ENCODE peak calls at places on chromosomes 7 and 10, in four cellular contexts. D, O, N and F are unnamed samples.

GRCh38 chr7:148702876-148703670 is 4.4 kb downstream of the CUL1 start:
- DNase-seq in D (no peak), N (no peak), O (no peak), F (no peak)

GRCh38 chr10:77391605-77392235 is 245.9 kb downstream of the KCNMA1 start:
- DNase-seq in D (peak), O (peak), N (peak), F (peak)

GRCh38 chr10:77333610-77334340 is 303.8 kb downstream of the KCNMA1 start:
- DNase-seq in D (no peak), N (peak), O (no peak), F (no peak)

GRCh38 chr7:133053321-133053891 is 28.5 kb downstream of the CHCHD3 start:
- DNase-seq in N (peak), O (peak), D (no peak), F (no peak)

GRCh38 chr7:24982917-24983316 is 2.9 kb upstream of the OSBPL3 start:
- DNase-seq in D (no peak), N (no peak), O (no peak), F (no peak)

GRCh38 chr7:29285861-29286260 is 91.3 kb downstream of the CHN2 start:
- DNase-seq in O (no peak), D (no peak), N (no peak), F (no peak)

GRCh38 chr10:35726850-35727249 is 84.8 kb upstream of the FZD8 start:
- DNase-seq in O (no peak), N (no peak), D (no peak), F (no peak)

GRCh38 chr7:130151591-130152269 is 53.5 kb downstream of the TMEM209 start:
- DNase-seq in D (no peak), O (no peak), N (no peak), F (no peak)

GRCh38 chr10:13016413-13016812 is 14.9 kb upstream of the CCDC3 start:
- DNase-seq in D (no peak), N (no peak), O (no peak), F (no peak)

GRCh38 chr7:121329460-121330052 is 756 bp downstream of the WNT16 start:
- DNase-seq in D (peak), O (no peak), N (no peak), F (peak)

GRCh38 chr10:95246582-95247051 is 44.2 kb downstream of the PDLIM1 start:
- DNase-seq in O (peak), D (peak), N (peak), F (peak)

GRCh38 chr7:38070718-38071117 is 107.3 kb upstream of the STARD3NL start:
- DNase-seq in D (no peak), N (no peak), O (peak), F (peak)

GRCh38 chr7:29479606-29480200 is 83.9 kb upstream of the PRR15 start:
- DNase-seq in N (no peak), D (no peak), O (no peak), F (no peak)

GRCh38 chr10:99654390-99654789 is 4.9 kb upstream of the ENTPD7 start:
- DNase-seq in D (no peak), O (no peak), N (no peak), F (no peak)

GRCh38 chr7:19620470-19620869 is 88.4 kb downstream of the POLR1F start:
- DNase-seq in N (no peak), D (no peak), O (no peak), F (no peak)

GRCh38 chr7:39421251-39421650 is 145.0 kb upstream of the YAE1 start:
- DNase-seq in O (no peak), D (no peak), N (no peak), F (no peak)

GRCh38 chr7:28301148-28301641 is 111.1 kb upstream of the CREB5 start:
- DNase-seq in D (no peak), N (peak), O (no peak), F (no peak)

GRCh38 chr7:142864980-142865747 is 10.3 kb downstream of the EPHB6 start:
- DNase-seq in D (no peak), O (no peak), N (no peak), F (no peak)

GRCh38 chr10:72297281-72297967 is 23.7 kb downstream of the DDIT4 start:
- DNase-seq in D (no peak), O (peak), N (peak), F (peak)

GRCh38 chr7:986766-987722 is 4.1 kb downstream of the CYP2W1 start:
- DNase-seq in D (no peak), N (no peak), O (no peak), F (no peak)

GRCh38 chr10:3873728-3874461 is 88.9 kb upstream of the KLF6 start:
- DNase-seq in O (no peak), N (peak), D (no peak), F (no peak)

GRCh38 chr7:196283-196682 is 3.9 kb downstream of the FAM20C start:
- DNase-seq in D (no peak), N (no peak), O (no peak), F (no peak)

GRCh38 chr10:34252111-34252510 is 563.0 kb downstream of the PARD3 start:
- DNase-seq in O (peak), N (no peak), D (no peak), F (no peak)

GRCh38 chr10:6461961-6462360 is 118.1 kb downstream of the PRKCQ start:
- DNase-seq in N (peak), D (no peak), O (no peak), F (no peak)

GRCh38 chr7:130721486-130722277 is 12.3 kb downstream of the KLF14 start:
- DNase-seq in D (peak), O (peak), N (peak), F (peak)

GRCh38 chr7:93810571-93810970 is 80.0 kb downstream of the TFPI2 start:
- DNase-seq in D (no peak), O (no peak), N (no peak), F (no peak)

GRCh38 chr7:70016044-70016770 is 417.9 kb downstream of the AUTS2 start:
- DNase-seq in O (peak), D (no peak), N (no peak), F (no peak)

GRCh38 chr7:80721880-80722595 is 83.6 kb downstream of the CD36 start:
- DNase-seq in O (peak), N (peak), D (no peak), F (no peak)